ENCODE peak calls at places on chromosomes 7 and 10, in six cellular contexts. E is aorta, N is GM23248, H is small intestine, K is colonic mucosa, T is AG04450. U is an unnamed sample.

GRCh38 chr7:10648289-10648688 is 325.4 kb upstream of the PHF14 start:
- DNase-seq in K (no peak), T (no peak), E (no peak), N (no peak), H (no peak), U (no peak)

GRCh38 chr10:66242885-66243284 is 683.0 kb upstream of the LRRTM3 start:
- DNase-seq in T (no peak), K (no peak), E (no peak), N (no peak), H (no peak), U (no peak)

GRCh38 chr7:25711940-25712339 is 440.1 kb upstream of the NFE2L3 start:
- DNase-seq in E (no peak), K (no peak), N (no peak), T (no peak), H (no peak), U (no peak)

GRCh38 chr7:30682131-30683083 is at the start of gene CRHR2:
- DNase-seq in E (no peak), T (no peak), K (no peak), H (no peak), N (peak; percentile 17), U (peak; percentile 16)

GRCh38 chr10:16481052-16481728 is 40.5 kb downstream of the C1QL3 start:
- DNase-seq in K (no peak), E (no peak), H (no peak), T (no peak), N (no peak), U (no peak)

GRCh38 chr7:39709768-39710291 is 86.5 kb downstream of the RALA start:
- DNase-seq in H (no peak), T (peak; percentile 85), N (peak; percentile 63), K (no peak), E (peak; percentile 62), U (no peak)

GRCh38 chr10:48439031-48439430 is 132.6 kb downstream of the MAPK8 start:
- DNase-seq in K (no peak), H (no peak), E (no peak), N (peak; percentile 79), T (peak; percentile 23), U (no peak)

GRCh38 chr10:50637003-50637579 is 13.3 kb upstream of the SGMS1 start:
- DNase-seq in E (no peak), H (peak; percentile 13), K (no peak), T (no peak), N (peak; percentile 52), U (no peak)

GRCh38 chr10:110803830-110804338 is 67.8 kb upstream of the PDCD4 start:
- DNase-seq in N (peak; percentile 69), E (peak; percentile 58), T (no peak), K (peak; percentile 79), H (peak; percentile 73), U (peak; percentile 21)

GRCh38 chr7:46534593-46535271 is 613.7 kb upstream of the IGFBP3 start:
- DNase-seq in T (peak; percentile 59), K (peak; percentile 36), H (peak; percentile 83), N (peak; percentile 9), E (no peak), U (no peak)

GRCh38 chr10:80277567-80278250 is 11.7 kb downstream of the MAT1A start:
- DNase-seq in K (peak; percentile 13), T (no peak), E (no peak), H (no peak), N (no peak), U (no peak)

GRCh38 chr7:125908714-125909113 is 979.1 kb upstream of the POT1 start:
- DNase-seq in E (no peak), H (no peak), K (no peak), T (no peak), N (no peak), U (no peak)

GRCh38 chr10:90227259-90227658 is 525.9 kb downstream of the KIF20B start:
- DNase-seq in T (peak; percentile 11), E (no peak), K (no peak), H (no peak), N (peak; percentile 0), U (no peak)

GRCh38 chr7:50662059-50662689 is 97.0 kb upstream of the DDC start:
- DNase-seq in H (peak; percentile 16), K (no peak), T (no peak), E (no peak), N (peak; percentile 31), U (no peak)

GRCh38 chr7:43890468-43890867 is 15.9 kb downstream of the URGCP start:
- DNase-seq in T (no peak), N (no peak), H (no peak), E (no peak), K (no peak), U (no peak)

GRCh38 chr10:1190052-1190395 is 133.8 kb downstream of the WDR37 start:
- DNase-seq in E (no peak), N (no peak), T (no peak), H (no peak), K (no peak), U (no peak)

GRCh38 chr7:86958380-86958779 is 101.1 kb downstream of the ELAPOR2 start:
- DNase-seq in H (peak; percentile 57), T (no peak), K (peak; percentile 43), E (no peak), N (no peak), U (no peak)

GRCh38 chr10:102869290-102870198 is at the start of gene AS3MT:
- DNase-seq in E (peak; percentile 61), N (peak; percentile 53), T (no peak), H (peak; percentile 28), K (peak; percentile 27), U (no peak)

GRCh38 chr7:120989571-120990220 is 1.2 kb downstream of the CPED1 start:
- DNase-seq in T (no peak), H (no peak), E (peak; percentile 60), K (no peak), N (peak; percentile 48), U (no peak)

GRCh38 chr10:21402606-21403083 is 122.8 kb downstream of the SKIDA1 start:
- DNase-seq in E (no peak), N (peak; percentile 17), H (no peak), T (no peak), K (no peak), U (no peak)

GRCh38 chr7:140200102-140200989 is 23.6 kb upstream of the KDM7A start:
- DNase-seq in K (peak; percentile 66), H (peak; percentile 48), T (no peak), N (peak; percentile 91), E (peak; percentile 65), U (no peak)

GRCh38 chr7:4606776-4607175 is 75.3 kb upstream of the FOXK1 start:
- DNase-seq in H (no peak), E (no peak), T (no peak), N (peak; percentile 19), K (no peak), U (no peak)

GRCh38 chr7:16365952-16366351 is 55.4 kb downstream of the CRPPA start:
- DNase-seq in N (no peak), E (no peak), K (no peak), H (no peak), T (no peak), U (no peak)

GRCh38 chr10:122152544-122152943 is 118.6 kb upstream of the BTBD16 start:
- DNase-seq in T (no peak), N (peak; percentile 97), K (no peak), H (no peak), E (peak; percentile 90), U (no peak)

GRCh38 chr10:79139124-79139835 is 70.5 kb downstream of the ZMIZ1 start:
- DNase-seq in H (no peak), T (peak; percentile 83), K (no peak), N (peak; percentile 70), E (peak; percentile 78), U (no peak)

GRCh38 chr7:11592699-11593098 is 239.3 kb downstream of the THSD7A start:
- DNase-seq in K (no peak), N (no peak), T (no peak), E (no peak), H (no peak), U (no peak)

DNA sequence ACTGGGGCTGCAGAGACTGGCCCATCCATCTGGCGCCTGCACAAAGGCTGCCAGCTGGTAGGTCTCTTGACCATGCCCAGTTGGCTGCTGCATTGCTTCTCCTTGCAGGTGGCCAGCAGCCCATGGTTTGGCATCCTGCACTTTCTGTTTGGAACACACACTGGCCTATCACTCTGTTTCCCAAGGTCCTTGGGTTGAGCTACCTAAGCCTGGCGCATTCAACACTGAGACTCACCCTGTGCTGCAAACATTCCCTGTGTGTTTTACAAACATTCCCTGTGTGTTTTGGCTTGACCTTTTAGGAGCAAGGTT is 55.5 kb downstream of the TACR2 start:
- DNase-seq in H (no peak), E (no peak), N (no peak), T (no peak), K (no peak), U (no peak)
- H3K27ac ChIP-seq in H (peak overlapping the region; percentile 17), E (peak overlapping the region; percentile 72), N (peak overlapping the region; percentile 81), T (no peak overlapping the region), K (peak overlapping the region; percentile 66), U (no peak overlapping the region)

GRCh38 chr10:108848016-108848415 is 1075.3 kb downstream of the XPNPEP1 start:
- DNase-seq in T (no peak), N (peak; percentile 33), K (no peak), E (no peak), H (no peak), U (no peak)

GRCh38 chr10:108852211-108852610 is 1071.1 kb downstream of the XPNPEP1 start:
- DNase-seq in E (no peak), T (no peak), K (no peak), H (no peak), N (no peak), U (no peak)

GRCh38 chr10:108850138-108850854 is 1073.0 kb downstream of the XPNPEP1 start:
- DNase-seq in H (no peak), N (no peak), E (no peak), T (no peak), K (no peak), U (no peak)

DNA sequence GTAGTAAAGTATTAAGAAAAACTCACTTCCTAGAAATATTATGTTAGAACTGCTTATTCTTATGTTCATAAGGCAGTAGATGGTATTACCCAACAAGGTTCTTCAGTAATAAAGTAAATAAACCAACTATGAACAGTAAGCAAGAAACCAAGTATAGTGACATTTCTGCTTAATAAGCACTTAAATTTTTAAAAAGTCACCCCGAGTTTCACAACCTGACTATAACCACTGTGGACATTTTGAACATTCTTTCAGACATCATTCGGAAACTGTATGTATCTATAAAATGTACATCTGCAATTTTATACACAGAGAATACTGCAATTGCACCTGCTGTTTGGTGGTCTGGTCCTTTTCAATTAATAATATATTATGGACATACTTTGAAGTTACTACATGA is 1073.6 kb downstream of the XPNPEP1 start:
- DNase-seq in T (no peak), N (no peak), K (no peak), H (no peak), E (no peak), U (no peak)
- H3K27ac ChIP-seq in T (no peak overlapping the region), N (no peak overlapping the region), K (no peak overlapping the region), H (no peak overlapping the region), E (no peak overlapping the region), U (no peak overlapping the region)

GRCh38 chr7:117718116-117718515 is 155.1 kb downstream of the CTTNBP2 start:
- DNase-seq in N (no peak), T (no peak), E (no peak), K (no peak), H (no peak), U (no peak)
- H3K27ac ChIP-seq in N (no peak overlapping the region), T (no peak overlapping the region), E (no peak overlapping the region), K (no peak overlapping the region), H (no peak overlapping the region), U (no peak overlapping the region)

GRCh38 chr7:79451580-79451979 is 1.9 kb downstream of the MAGI2 start:
- DNase-seq in H (no peak), E (no peak), K (no peak), T (no peak), N (no peak), U (no peak)
- H3K27ac ChIP-seq in H (peak overlapping the region; percentile 82), E (no peak overlapping the region), K (peak overlapping the region; percentile 77), T (peak overlapping the region; percentile 97), N (peak overlapping the region; percentile 87), U (no peak overlapping the region)